ENCODE peak calls at places on chromosome 6, in seven cellular contexts. M is K562, G is HepG2, I is GM12878, Y is GM12891, E is SK-N-SH, J is H1. P is an unnamed sample.

GRCh38 chr6:93047033-93047432 is 372.3 kb downstream of the EPHA7 start:
- DNase-seq in M (no peak), G (no peak), I (no peak), Y (no peak), E (no peak), J (no peak), P (no peak)

GRCh38 chr6:97669191-97669651 is 386.2 kb upstream of the MMS22L start:
- DNase-seq in M (no peak), G (no peak), I (peak), Y (peak), E (peak), J (no peak), P (peak)

GRCh38 chr6:108752733-108753392 is 95.4 kb upstream of the ARMC2 start:
- DNase-seq in M (no peak), G (peak), I (no peak), Y (no peak), E (no peak), J (no peak), P (no peak)

GRCh38 chr6:119832411-119832810 is 482.9 kb upstream of the MAN1A1 start:
- DNase-seq in M (no peak), G (no peak), I (no peak), Y (no peak), E (no peak), J (no peak), P (no peak)

GRCh38 chr6:85008311-85009015 is 244.1 kb upstream of the TBX18 start:
- DNase-seq in M (no peak), G (no peak), I (no peak), Y (no peak), E (no peak), J (no peak), P (no peak)

GRCh38 chr6:30447237-30447636 is 42.1 kb upstream of the HLA-E start:
- DNase-seq in M (no peak), G (peak), I (no peak), Y (no peak), E (no peak), J (peak), P (no peak)

GRCh38 chr6:154815938-154816820 is 83.0 kb downstream of the SCAF8 start:
- DNase-seq in M (no peak), G (no peak), I (no peak), Y (no peak), E (no peak), J (no peak), P (no peak)

GRCh38 chr6:144217797-144218196 is 67.3 kb upstream of the UTRN start:
- DNase-seq in M (no peak), G (no peak), I (no peak), Y (no peak), E (no peak), J (no peak), P (no peak)

GRCh38 chr6:133958782-133959181 is 5.8 kb downstream of the TBPL1 start:
- DNase-seq in M (no peak), G (no peak), I (no peak), Y (no peak), E (no peak), J (no peak), P (no peak)

GRCh38 chr6:82567621-82568020 is 204.0 kb downstream of the TPBG start:
- DNase-seq in M (no peak), G (no peak), I (no peak), Y (no peak), E (no peak), J (no peak), P (no peak)

GRCh38 chr6:75747985-75748742 is 875 bp upstream of the MYO6 start:
- DNase-seq in M (no peak), G (no peak), I (no peak), Y (no peak), E (no peak), J (no peak), P (no peak)

GRCh38 chr6:159094444-159095252 is 49.9 kb upstream of the TAGAP start:
- DNase-seq in M (no peak), G (no peak), I (no peak), Y (no peak), E (no peak), J (no peak), P (peak)

GRCh38 chr6:132218063-132218696 is 183.1 kb downstream of the MOXD1 start:
- DNase-seq in M (no peak), G (peak), I (no peak), Y (no peak), E (peak), J (no peak), P (no peak)

GRCh38 chr6:307065-307814 is 15.0 kb downstream of the DUSP22 start:
- DNase-seq in M (no peak), G (no peak), I (no peak), Y (no peak), E (no peak), J (no peak), P (no peak)

GRCh38 chr6:28738396-28738765 is 185.4 kb downstream of the TRIM27 start:
- DNase-seq in M (no peak), G (no peak), I (no peak), Y (no peak), E (no peak), J (no peak), P (no peak)

GRCh38 chr6:17482711-17483110 is 89.3 kb downstream of the CAP2 start:
- DNase-seq in M (no peak), G (no peak), I (no peak), Y (no peak), E (no peak), J (no peak), P (no peak)

GRCh38 chr6:8743146-8743745 is 307.9 kb upstream of the SLC35B3 start:
- DNase-seq in M (no peak), G (peak), I (no peak), Y (no peak), E (no peak), J (no peak), P (no peak)

GRCh38 chr6:13605634-13606033 is 9.5 kb upstream of the NOL7 start:
- DNase-seq in M (no peak), G (peak), I (no peak), Y (no peak), E (no peak), J (no peak), P (no peak)

GRCh38 chr6:159654483-159655098 is 38.5 kb downstream of the SOD2 start:
- DNase-seq in M (peak), G (peak), I (peak), Y (peak), E (peak), J (no peak), P (no peak)

GRCh38 chr6:108945686-108946158 is 97.5 kb downstream of the ARMC2 start:
- DNase-seq in M (no peak), G (no peak), I (no peak), Y (no peak), E (no peak), J (no peak), P (no peak)

GRCh38 chr6:163243691-163244505 is 170.6 kb upstream of the QKI start:
- DNase-seq in M (no peak), G (no peak), I (no peak), Y (no peak), E (no peak), J (no peak), P (no peak)

GRCh38 chr6:125846292-125847024 is 55.7 kb downstream of the NCOA7 start:
- DNase-seq in M (no peak), G (peak), I (no peak), Y (no peak), E (no peak), J (no peak), P (no peak)

GRCh38 chr6:1027109-1027794 is 284.6 kb upstream of the FOXQ1 start:
- DNase-seq in M (no peak), G (no peak), I (no peak), Y (no peak), E (no peak), J (no peak), P (no peak)

GRCh38 chr6:102215425-102215824 is 821.9 kb downstream of the GRIK2 start:
- DNase-seq in M (no peak), G (no peak), I (no peak), Y (no peak), E (no peak), J (no peak), P (no peak)

GRCh38 chr6:130288065-130288464 is 65.3 kb upstream of the SAMD3 start:
- DNase-seq in M (no peak), G (no peak), I (no peak), Y (no peak), E (no peak), J (no peak), P (no peak)

GRCh38 chr6:89787660-89788338 is 31.8 kb downstream of the MDN1 start:
- DNase-seq in M (no peak), G (no peak), I (no peak), Y (no peak), E (no peak), J (no peak), P (no peak)

GRCh38 chr6:71977860-71978259 is 91.5 kb downstream of the RIMS1 start:
- DNase-seq in M (no peak), G (no peak), I (no peak), Y (no peak), E (no peak), J (no peak), P (no peak)

GRCh38 chr6:159728552-159728951 is 1.2 kb downstream of the WTAP start:
- DNase-seq in M (no peak), G (no peak), I (no peak), Y (no peak), E (no peak), J (no peak), P (no peak)

GRCh38 chr6:38241200-38241599 is 398.5 kb downstream of the BTBD9 start:
- DNase-seq in M (no peak), G (no peak), I (no peak), Y (no peak), E (no peak), J (no peak), P (no peak)
- TF ChIP-seq TAF1 in M (no peak), G (no peak), I (no peak), Y (no peak), E (no peak), J (no peak), P (no peak)

DNA sequence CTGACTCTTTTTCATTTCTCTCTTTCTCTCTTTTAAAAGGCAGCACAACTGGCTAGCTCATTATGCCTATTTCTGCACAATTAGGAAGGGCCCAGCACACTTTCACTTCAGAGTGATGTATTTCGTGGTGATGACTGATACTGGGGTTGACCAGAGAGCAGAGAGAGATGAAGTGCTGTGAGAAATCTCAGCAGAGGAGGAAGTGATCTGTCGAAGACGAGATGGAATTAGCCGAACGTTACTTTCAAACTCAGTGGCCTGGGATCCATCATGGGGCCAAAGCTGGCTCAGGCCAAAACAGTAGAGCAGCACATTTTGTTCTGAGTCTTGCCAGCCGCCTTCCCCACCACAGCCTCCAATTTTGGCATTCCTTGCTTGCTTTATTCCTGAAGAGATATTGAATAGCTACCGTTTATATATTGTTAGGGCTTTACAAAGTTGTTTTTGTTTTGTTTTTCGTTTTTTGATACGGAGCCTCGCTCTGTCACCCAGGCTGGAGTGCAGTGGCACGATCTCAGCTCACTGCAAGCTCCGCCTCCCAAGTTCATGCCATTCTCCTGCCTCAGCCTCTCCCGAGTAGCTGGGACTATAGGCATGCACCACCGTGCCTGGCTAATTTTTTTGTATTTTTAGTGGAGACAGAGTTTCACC is 213.2 kb upstream of the ECI2 start:
- DNase-seq in M (no peak), G (no peak), I (peak), Y (peak), E (no peak), J (no peak), P (peak)
- TF ChIP-seq POLR2AphosphoS5 in M (no peak), G (no peak), I (no peak), Y (no peak), E (no peak), J (no peak), P (no peak)

GRCh38 chr6:36334343-36334742 is 2.3 kb downstream of the BNIP5 start:
- DNase-seq in M (no peak), G (no peak), I (no peak), Y (no peak), E (no peak), J (no peak), P (no peak)
- TF ChIP-seq TAF1 in M (no peak), G (no peak), I (no peak), Y (no peak), E (no peak), J (no peak), P (no peak)

GRCh38 chr6:40755046-40755681 is 168.0 kb upstream of the LRFN2 start:
- DNase-seq in M (no peak), G (no peak), I (no peak), Y (no peak), E (peak), J (no peak), P (no peak)
- TF ChIP-seq POLR2AphosphoS5 in M (no peak), G (no peak), I (no peak), Y (no peak), E (no peak), J (no peak), P (no peak)

GRCh38 chr6:20210158-20210557 is 2.1 kb downstream of the MBOAT1 start:
- DNase-seq in M (no peak), G (no peak), I (no peak), Y (no peak), E (no peak), J (no peak), P (no peak)

GRCh38 chr6:20212392-20213111 is at the start of gene MBOAT1:
- DNase-seq in M (peak), G (peak), I (no peak), Y (peak), E (peak), J (no peak), P (peak)

GRCh38 chr6:20213271-20213798 is 1.1 kb upstream of the MBOAT1 start:
- DNase-seq in M (no peak), G (no peak), I (no peak), Y (no peak), E (no peak), J (no peak), P (no peak)

GRCh38 chr6:20211941-20212391 is 303 bp downstream of the MBOAT1 start:
- DNase-seq in M (no peak), G (no peak), I (no peak), Y (no peak), E (no peak), J (no peak), P (no peak)

GRCh38 chr6:20211037-20211940 is 980 bp downstream of the MBOAT1 start:
- DNase-seq in M (no peak), G (no peak), I (no peak), Y (no peak), E (no peak), J (no peak), P (no peak)
- TF ChIP-seq TAF1 in M (no peak), G (no peak), I (no peak), Y (no peak), E (no peak), J (peak), P (no peak)

GRCh38 chr6:2632368-2632767 is 118.4 kb downstream of the MYLK4 start:
- DNase-seq in M (no peak), G (no peak), I (no peak), Y (no peak), E (no peak), J (no peak), P (no peak)

GRCh38 chr6:2633763-2634150 is 117.0 kb downstream of the MYLK4 start:
- DNase-seq in M (no peak), G (no peak), I (no peak), Y (no peak), E (no peak), J (no peak), P (no peak)

GRCh38 chr6:2635911-2636310 is 114.8 kb downstream of the MYLK4 start:
- DNase-seq in M (no peak), G (no peak), I (no peak), Y (no peak), E (no peak), J (no peak), P (no peak)

GRCh38 chr6:2632943-2633584 is 117.7 kb downstream of the MYLK4 start:
- DNase-seq in M (no peak), G (no peak), I (no peak), Y (no peak), E (no peak), J (no peak), P (no peak)

DNA sequence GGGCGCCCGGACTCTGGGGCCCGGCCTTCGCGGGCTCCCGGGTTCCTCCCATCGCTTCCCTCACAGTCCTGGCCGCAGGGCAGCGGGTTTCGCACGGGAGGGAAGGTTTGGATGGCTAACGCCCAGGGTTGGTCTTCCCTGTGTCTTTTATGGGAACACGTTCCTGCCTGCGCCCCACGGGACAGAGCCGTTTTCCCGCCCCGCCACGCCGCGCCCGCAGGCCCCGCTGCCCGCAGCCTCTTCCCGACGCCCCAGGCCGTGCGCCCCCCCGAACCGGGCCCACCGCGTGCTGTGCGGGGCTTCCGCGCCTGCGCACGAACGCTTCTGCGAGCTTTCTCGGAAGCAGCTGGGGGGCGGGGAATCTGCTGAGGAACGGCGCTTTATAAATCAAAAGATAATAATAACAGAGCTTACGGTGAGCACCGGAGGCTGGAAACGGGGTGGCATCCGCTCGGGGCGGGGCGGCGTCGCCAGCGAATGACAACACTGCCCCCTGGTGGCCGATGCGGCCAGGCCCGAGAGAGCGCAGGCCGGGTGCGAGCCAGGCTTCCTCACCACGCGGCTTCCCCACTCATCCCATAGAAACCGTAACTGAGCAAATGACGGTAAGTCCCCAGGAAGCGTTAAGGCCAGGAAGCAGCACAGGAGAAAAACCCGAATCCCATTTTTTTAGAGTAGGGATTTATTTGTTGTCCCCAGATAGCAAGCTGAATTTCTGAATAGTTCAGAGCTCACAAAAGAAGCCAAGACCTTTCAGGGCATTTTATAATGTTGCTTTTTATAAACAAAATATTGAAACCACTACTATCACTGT is 116.4 kb downstream of the MYLK4 start:
- DNase-seq in M (peak), G (peak), I (no peak), Y (peak), E (peak), J (peak), P (peak)
- TF ChIP-seq POLR2AphosphoS5 in M (no peak), G (no peak), I (no peak), Y (no peak), E (no peak), J (no peak), P (no peak)

GRCh38 chr6:38570750-38571149 is 69.0 kb downstream of the BTBD9 start:
- DNase-seq in M (no peak), G (no peak), I (no peak), Y (no peak), E (no peak), J (no peak), P (no peak)

GRCh38 chr6:38571721-38572120 is 68.0 kb downstream of the BTBD9 start:
- DNase-seq in M (no peak), G (no peak), I (no peak), Y (no peak), E (no peak), J (no peak), P (no peak)

GRCh38 chr6:38567436-38567835 is 72.3 kb downstream of the BTBD9 start:
- DNase-seq in M (no peak), G (no peak), I (no peak), Y (no peak), E (peak), J (no peak), P (no peak)

GRCh38 chr6:38573800-38574395 is 65.8 kb downstream of the BTBD9 start:
- DNase-seq in M (peak), G (no peak), I (no peak), Y (no peak), E (no peak), J (no peak), P (no peak)

DNA sequence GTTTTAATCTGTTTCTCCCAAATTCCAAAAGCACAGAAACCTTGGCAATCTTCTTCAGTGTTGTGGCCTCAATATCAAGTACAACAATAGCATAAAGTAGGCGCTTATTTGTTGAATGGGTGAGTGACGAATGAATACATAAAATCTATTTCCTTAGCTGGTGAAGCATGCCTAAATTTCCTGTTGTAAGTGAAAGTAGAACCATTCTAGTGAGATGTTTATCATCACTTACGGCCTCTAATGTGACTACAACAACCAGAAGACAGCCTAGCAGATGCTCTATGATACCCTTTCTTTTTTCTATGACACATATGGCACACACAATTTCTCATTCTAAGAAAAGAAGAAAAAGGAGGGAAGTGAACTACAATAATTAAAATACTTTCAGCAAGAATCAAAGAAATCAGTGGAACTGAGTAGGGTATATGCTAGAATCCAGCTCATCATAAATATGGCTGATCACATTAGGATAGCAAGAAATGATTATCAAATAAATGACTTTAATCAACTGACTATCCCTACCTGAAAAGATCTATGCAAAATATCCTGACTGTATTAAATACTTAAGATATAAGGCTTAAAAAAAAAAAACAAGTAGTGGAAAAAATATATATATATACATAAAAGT is 67.4 kb downstream of the BTBD9 start:
- DNase-seq in M (no peak), G (no peak), I (peak), Y (no peak), E (no peak), J (no peak), P (no peak)
- TF ChIP-seq TAF1 in M (no peak), G (no peak), I (no peak), Y (no peak), E (no peak), J (no peak), P (no peak)

DNA sequence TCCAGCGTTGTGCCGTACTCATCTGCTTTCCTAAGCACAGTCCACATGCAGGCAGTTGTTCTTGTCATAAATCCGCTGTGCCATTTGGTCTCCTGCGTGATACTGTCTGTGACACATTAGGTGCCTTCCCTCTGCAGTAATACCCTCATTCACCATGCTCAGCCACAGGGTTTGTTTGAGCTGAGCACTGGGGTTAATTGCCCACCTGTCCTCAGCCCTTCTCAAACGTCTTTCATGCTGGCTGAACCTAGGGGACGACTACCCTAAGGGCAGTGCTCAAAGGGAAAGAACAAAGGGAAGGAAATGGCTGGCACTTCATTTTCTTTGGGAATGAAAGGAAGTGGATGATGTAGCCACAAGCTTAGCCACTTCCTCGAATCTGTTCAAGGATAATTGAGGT is 64.2 kb upstream of the MYLIP start:
- DNase-seq in M (no peak), G (no peak), I (no peak), Y (no peak), E (no peak), J (peak), P (no peak)
- TF ChIP-seq POLR2AphosphoS5 in M (no peak), G (no peak), I (no peak), Y (no peak), E (no peak), J (no peak), P (no peak)

P was measured in GM12892.